ENCODE peak calls at places on chromosomes 13 and 19, in six cellular contexts. L, P, K, C, M and B are unnamed samples.

GRCh38 chr13:44013666-44014291 is 134.1 kb downstream of the LACC1 start:
- DNase-seq in M (no peak), K (no peak), C (no peak), P (no peak), L (no peak), B (no peak)

GRCh38 chr13:113105032-113105993 is at the start of gene F7:
- DNase-seq in M (no peak), L (no peak), P (no peak), C (no peak), K (no peak), B (no peak)

GRCh38 chr19:13093407-13094284 is 9.0 kb downstream of the LYL1 start:
- DNase-seq in L (peak; percentile 54), C (peak; percentile 93), M (peak; percentile 68), P (peak; percentile 89), K (peak; percentile 82), B (peak; percentile 67)

GRCh38 chr13:111341886-111342285 is 21.4 kb downstream of the TEX29 start:
- DNase-seq in L (no peak), C (peak; percentile 75), P (no peak), K (no peak), M (no peak), B (no peak)

GRCh38 chr13:76758257-76758656 is 127.9 kb downstream of the KCTD12 start:
- DNase-seq in M (no peak), C (no peak), K (no peak), L (no peak), P (no peak), B (no peak)

GRCh38 chr13:109415057-109415456 is 371.3 kb downstream of the IRS2 start:
- DNase-seq in P (no peak), L (no peak), M (no peak), K (no peak), C (no peak), B (no peak)

GRCh38 chr19:35249848-35250711 is 1.3 kb downstream of the LSR start:
- DNase-seq in L (no peak), P (peak; percentile 7), C (peak; percentile 76), M (no peak), K (no peak), B (no peak)

GRCh38 chr13:108609353-108609752 is 20.1 kb upstream of the MYO16 start:
- DNase-seq in C (no peak), P (no peak), M (no peak), L (no peak), K (no peak), B (no peak)

GRCh38 chr13:106466691-106467405 is 68.6 kb downstream of the EFNB2 start:
- DNase-seq in L (no peak), K (no peak), P (no peak), C (no peak), M (no peak), B (no peak)

GRCh38 chr13:99626461-99627082 is 125.3 kb downstream of the TM9SF2 start:
- DNase-seq in K (no peak), M (no peak), C (no peak), L (no peak), P (no peak), B (no peak)

GRCh38 chr19:5083547-5083965 is 114.6 kb downstream of the KDM4B start:
- DNase-seq in M (no peak), L (no peak), K (no peak), P (no peak), C (no peak), B (no peak)

GRCh38 chr19:47306303-47306702 is 3.4 kb upstream of the C5AR1 start:
- DNase-seq in M (no peak), L (no peak), K (no peak), P (no peak), C (no peak), B (no peak)